ENCODE peak calls at places on chromosome 5, in seven cellular contexts. One of them, this sample, is unnamed.

GRCh38 chr5:139004374-139005307 is 129.5 kb upstream of the LRRTM2 start:
- DNase-seq in suprapubic skin: no peak
- DNase-seq in astrocyte of the spinal cord: no peak
- DNase-seq in HFF-Myc: no peak
- DNase-seq in mucosa of descending colon: no peak
- DNase-seq in adrenal gland: no peak
- DNase-seq in upper lobe of right lung: no peak
- DNase-seq in this sample: no peak

GRCh38 chr5:56166671-56167070 is 66.5 kb downstream of the ANKRD55 start:
- DNase-seq in suprapubic skin: no peak
- DNase-seq in astrocyte of the spinal cord: no peak
- DNase-seq in HFF-Myc: no peak
- DNase-seq in mucosa of descending colon: no peak
- DNase-seq in adrenal gland: no peak
- DNase-seq in upper lobe of right lung: no peak
- DNase-seq in this sample: no peak

GRCh38 chr5:23675456-23675855 is 168.0 kb downstream of the PRDM9 start:
- DNase-seq in suprapubic skin: no peak
- DNase-seq in astrocyte of the spinal cord: no peak
- DNase-seq in HFF-Myc: no peak
- DNase-seq in mucosa of descending colon: no peak
- DNase-seq in adrenal gland: no peak
- DNase-seq in upper lobe of right lung: no peak
- DNase-seq in this sample: no peak

GRCh38 chr5:66939094-66939493 is 257.5 kb downstream of the CD180 start:
- DNase-seq in suprapubic skin: no peak
- DNase-seq in astrocyte of the spinal cord: no peak
- DNase-seq in HFF-Myc: no peak
- DNase-seq in mucosa of descending colon: no peak
- DNase-seq in adrenal gland: no peak
- DNase-seq in upper lobe of right lung: no peak
- DNase-seq in this sample: no peak

GRCh38 chr5:80246995-80247729 is 8.7 kb downstream of the SERINC5 start:
- DNase-seq in suprapubic skin: no peak
- DNase-seq in astrocyte of the spinal cord: peak
- DNase-seq in HFF-Myc: no peak
- DNase-seq in mucosa of descending colon: peak
- DNase-seq in adrenal gland: peak
- DNase-seq in upper lobe of right lung: no peak
- DNase-seq in this sample: no peak

GRCh38 chr5:92939428-92939827 is 641.6 kb downstream of the NR2F1-AS1 start:
- DNase-seq in suprapubic skin: no peak
- DNase-seq in astrocyte of the spinal cord: no peak
- DNase-seq in HFF-Myc: no peak
- DNase-seq in mucosa of descending colon: no peak
- DNase-seq in adrenal gland: no peak
- DNase-seq in upper lobe of right lung: no peak
- DNase-seq in this sample: no peak

GRCh38 chr5:65102826-65103673 is 334.3 kb downstream of the CWC27 start:
- DNase-seq in suprapubic skin: peak
- DNase-seq in astrocyte of the spinal cord: peak
- DNase-seq in HFF-Myc: no peak
- DNase-seq in mucosa of descending colon: peak
- DNase-seq in adrenal gland: peak
- DNase-seq in upper lobe of right lung: peak
- DNase-seq in this sample: peak

GRCh38 chr5:174571662-174572397 is 152.6 kb upstream of the MSX2 start:
- DNase-seq in suprapubic skin: no peak
- DNase-seq in astrocyte of the spinal cord: peak
- DNase-seq in HFF-Myc: peak
- DNase-seq in mucosa of descending colon: peak
- DNase-seq in adrenal gland: peak
- DNase-seq in upper lobe of right lung: no peak
- DNase-seq in this sample: peak

GRCh38 chr5:111168608-111169007 is 55.6 kb upstream of the CAMK4 start:
- DNase-seq in suprapubic skin: no peak
- DNase-seq in astrocyte of the spinal cord: no peak
- DNase-seq in HFF-Myc: no peak
- DNase-seq in mucosa of descending colon: no peak
- DNase-seq in adrenal gland: no peak
- DNase-seq in upper lobe of right lung: no peak
- DNase-seq in this sample: no peak

GRCh38 chr5:151158287-151158661 is 695 bp upstream of the ANXA6 start:
- DNase-seq in suprapubic skin: no peak
- DNase-seq in astrocyte of the spinal cord: no peak
- DNase-seq in HFF-Myc: no peak
- DNase-seq in mucosa of descending colon: no peak
- DNase-seq in adrenal gland: peak
- DNase-seq in upper lobe of right lung: no peak
- DNase-seq in this sample: no peak

GRCh38 chr5:1817261-1818043 is 16.2 kb downstream of the NDUFS6 start:
- DNase-seq in suprapubic skin: peak
- DNase-seq in astrocyte of the spinal cord: no peak
- DNase-seq in HFF-Myc: no peak
- DNase-seq in mucosa of descending colon: no peak
- DNase-seq in adrenal gland: no peak
- DNase-seq in upper lobe of right lung: no peak
- DNase-seq in this sample: no peak

GRCh38 chr5:140151719-140152609 is 23.0 kb upstream of the CYSTM1 start:
- DNase-seq in suprapubic skin: no peak
- DNase-seq in astrocyte of the spinal cord: no peak
- DNase-seq in HFF-Myc: no peak
- DNase-seq in mucosa of descending colon: no peak
- DNase-seq in adrenal gland: no peak
- DNase-seq in upper lobe of right lung: no peak
- DNase-seq in this sample: no peak

GRCh38 chr5:80860934-80861613 is 99.1 kb upstream of the RASGRF2 start:
- DNase-seq in suprapubic skin: no peak
- DNase-seq in astrocyte of the spinal cord: peak
- DNase-seq in HFF-Myc: no peak
- DNase-seq in mucosa of descending colon: no peak
- DNase-seq in adrenal gland: no peak
- DNase-seq in upper lobe of right lung: no peak
- DNase-seq in this sample: no peak

GRCh38 chr5:417301-417700 is 25.7 kb upstream of the EXOC3 start:
- DNase-seq in suprapubic skin: no peak
- DNase-seq in astrocyte of the spinal cord: no peak
- DNase-seq in HFF-Myc: no peak
- DNase-seq in mucosa of descending colon: no peak
- DNase-seq in adrenal gland: no peak
- DNase-seq in upper lobe of right lung: peak
- DNase-seq in this sample: no peak

GRCh38 chr5:39652036-39652435 is 227.3 kb upstream of the DAB2 start:
- DNase-seq in suprapubic skin: no peak
- DNase-seq in astrocyte of the spinal cord: no peak
- DNase-seq in HFF-Myc: no peak
- DNase-seq in mucosa of descending colon: no peak
- DNase-seq in adrenal gland: no peak
- DNase-seq in upper lobe of right lung: no peak
- DNase-seq in this sample: no peak

GRCh38 chr5:95643152-95643551 is 3.4 kb upstream of the RFESD start:
- DNase-seq in suprapubic skin: no peak
- DNase-seq in astrocyte of the spinal cord: no peak
- DNase-seq in HFF-Myc: no peak
- DNase-seq in mucosa of descending colon: no peak
- DNase-seq in adrenal gland: no peak
- DNase-seq in upper lobe of right lung: no peak
- DNase-seq in this sample: no peak

GRCh38 chr5:151288180-151288579 is 15.4 kb downstream of the SLC36A3 start:
- DNase-seq in suprapubic skin: no peak
- DNase-seq in astrocyte of the spinal cord: no peak
- DNase-seq in HFF-Myc: no peak
- DNase-seq in mucosa of descending colon: no peak
- DNase-seq in adrenal gland: no peak
- DNase-seq in upper lobe of right lung: no peak
- DNase-seq in this sample: no peak

GRCh38 chr5:32683125-32683524 is 28.0 kb upstream of the NPR3 start:
- DNase-seq in suprapubic skin: no peak
- DNase-seq in astrocyte of the spinal cord: no peak
- DNase-seq in HFF-Myc: no peak
- DNase-seq in mucosa of descending colon: no peak
- DNase-seq in adrenal gland: no peak
- DNase-seq in upper lobe of right lung: no peak
- DNase-seq in this sample: no peak

GRCh38 chr5:107248065-107248695 is 422.6 kb downstream of the EFNA5 start:
- DNase-seq in suprapubic skin: no peak
- DNase-seq in astrocyte of the spinal cord: peak
- DNase-seq in HFF-Myc: peak
- DNase-seq in mucosa of descending colon: peak
- DNase-seq in adrenal gland: peak
- DNase-seq in upper lobe of right lung: no peak
- DNase-seq in this sample: peak

GRCh38 chr5:175746851-175747250 is 89.0 kb downstream of the HRH2 start:
- DNase-seq in suprapubic skin: no peak
- DNase-seq in astrocyte of the spinal cord: no peak
- DNase-seq in HFF-Myc: no peak
- DNase-seq in mucosa of descending colon: no peak
- DNase-seq in adrenal gland: no peak
- DNase-seq in upper lobe of right lung: no peak
- DNase-seq in this sample: no peak

GRCh38 chr5:151121652-151122051 is 35.9 kb downstream of the ANXA6 start:
- DNase-seq in suprapubic skin: no peak
- DNase-seq in astrocyte of the spinal cord: no peak
- DNase-seq in HFF-Myc: no peak
- DNase-seq in mucosa of descending colon: no peak
- DNase-seq in adrenal gland: no peak
- DNase-seq in upper lobe of right lung: no peak
- DNase-seq in this sample: no peak

GRCh38 chr5:173456751-173457171 is 128.5 kb upstream of the STC2 start:
- DNase-seq in suprapubic skin: no peak
- DNase-seq in astrocyte of the spinal cord: peak
- DNase-seq in HFF-Myc: no peak
- DNase-seq in mucosa of descending colon: no peak
- DNase-seq in adrenal gland: no peak
- DNase-seq in upper lobe of right lung: no peak
- DNase-seq in this sample: no peak

GRCh38 chr5:132546108-132546507 is 2.8 kb upstream of the IL5 start:
- DNase-seq in suprapubic skin: no peak
- DNase-seq in astrocyte of the spinal cord: no peak
- DNase-seq in HFF-Myc: no peak
- DNase-seq in mucosa of descending colon: no peak
- DNase-seq in adrenal gland: no peak
- DNase-seq in upper lobe of right lung: no peak
- DNase-seq in this sample: no peak

GRCh38 chr5:143659614-143660238 is 152.2 kb upstream of the HMHB1 start:
- DNase-seq in suprapubic skin: no peak
- DNase-seq in astrocyte of the spinal cord: no peak
- DNase-seq in HFF-Myc: no peak
- DNase-seq in mucosa of descending colon: no peak
- DNase-seq in adrenal gland: no peak
- DNase-seq in upper lobe of right lung: no peak
- DNase-seq in this sample: no peak

GRCh38 chr5:172591636-172592035 is 49.4 kb upstream of the NEURL1B start:
- DNase-seq in suprapubic skin: no peak
- DNase-seq in astrocyte of the spinal cord: no peak
- DNase-seq in HFF-Myc: no peak
- DNase-seq in mucosa of descending colon: no peak
- DNase-seq in adrenal gland: no peak
- DNase-seq in upper lobe of right lung: no peak
- DNase-seq in this sample: no peak

GRCh38 chr5:52787600-52788504 is at the start of the genes ITGA1 and PELO:
- DNase-seq in suprapubic skin: peak
- DNase-seq in astrocyte of the spinal cord: peak
- DNase-seq in HFF-Myc: no peak
- DNase-seq in mucosa of descending colon: peak
- DNase-seq in adrenal gland: peak
- DNase-seq in upper lobe of right lung: peak
- DNase-seq in this sample: peak
- TF ChIP-seq CTCF in suprapubic skin: no peak
- TF ChIP-seq CTCF in astrocyte of the spinal cord: peak
- TF ChIP-seq CTCF in HFF-Myc: peak
- TF ChIP-seq CTCF in mucosa of descending colon: no peak
- TF ChIP-seq CTCF in adrenal gland: peak
- TF ChIP-seq CTCF in upper lobe of right lung: peak
- TF ChIP-seq CTCF in this sample: no peak

GRCh38 chr5:103036601-103037000 is 83.3 kb downstream of the GIN1 start:
- DNase-seq in suprapubic skin: no peak
- DNase-seq in astrocyte of the spinal cord: no peak
- DNase-seq in HFF-Myc: no peak
- DNase-seq in mucosa of descending colon: no peak
- DNase-seq in adrenal gland: no peak
- DNase-seq in upper lobe of right lung: no peak
- DNase-seq in this sample: no peak

GRCh38 chr5:103041071-103041676 is 78.8 kb downstream of the GIN1 start:
- DNase-seq in suprapubic skin: no peak
- DNase-seq in astrocyte of the spinal cord: peak
- DNase-seq in HFF-Myc: peak
- DNase-seq in mucosa of descending colon: no peak
- DNase-seq in adrenal gland: no peak
- DNase-seq in upper lobe of right lung: no peak
- DNase-seq in this sample: no peak

GRCh38 chr5:103034662-103035392 is 85.1 kb downstream of the GIN1 start:
- DNase-seq in suprapubic skin: no peak
- DNase-seq in astrocyte of the spinal cord: no peak
- DNase-seq in HFF-Myc: no peak
- DNase-seq in mucosa of descending colon: no peak
- DNase-seq in adrenal gland: no peak
- DNase-seq in upper lobe of right lung: peak
- DNase-seq in this sample: no peak

GRCh38 chr5:103035701-103036100 is 84.2 kb downstream of the GIN1 start:
- DNase-seq in suprapubic skin: no peak
- DNase-seq in astrocyte of the spinal cord: no peak
- DNase-seq in HFF-Myc: no peak
- DNase-seq in mucosa of descending colon: no peak
- DNase-seq in adrenal gland: no peak
- DNase-seq in upper lobe of right lung: no peak
- DNase-seq in this sample: no peak

GRCh38 chr5:103037673-103038455 is 82.1 kb downstream of the GIN1 start:
- DNase-seq in suprapubic skin: no peak
- DNase-seq in astrocyte of the spinal cord: no peak
- DNase-seq in HFF-Myc: no peak
- DNase-seq in mucosa of descending colon: no peak
- DNase-seq in adrenal gland: no peak
- DNase-seq in upper lobe of right lung: no peak
- DNase-seq in this sample: no peak
- TF ChIP-seq CTCF in suprapubic skin: no peak
- TF ChIP-seq CTCF in astrocyte of the spinal cord: no peak
- TF ChIP-seq CTCF in HFF-Myc: no peak
- TF ChIP-seq CTCF in mucosa of descending colon: no peak
- TF ChIP-seq CTCF in adrenal gland: no peak
- TF ChIP-seq CTCF in upper lobe of right lung: no peak
- TF ChIP-seq CTCF in this sample: no peak

GRCh38 chr5:103464801-103465484 is 97.6 kb downstream of the NUDT12 start:
- DNase-seq in suprapubic skin: no peak
- DNase-seq in astrocyte of the spinal cord: no peak
- DNase-seq in HFF-Myc: no peak
- DNase-seq in mucosa of descending colon: no peak
- DNase-seq in adrenal gland: no peak
- DNase-seq in upper lobe of right lung: no peak
- DNase-seq in this sample: no peak
- TF ChIP-seq CTCF in suprapubic skin: no peak
- TF ChIP-seq CTCF in astrocyte of the spinal cord: peak
- TF ChIP-seq CTCF in HFF-Myc: no peak
- TF ChIP-seq CTCF in mucosa of descending colon: no peak
- TF ChIP-seq CTCF in adrenal gland: no peak
- TF ChIP-seq CTCF in upper lobe of right lung: no peak
- TF ChIP-seq CTCF in this sample: no peak

DNA sequence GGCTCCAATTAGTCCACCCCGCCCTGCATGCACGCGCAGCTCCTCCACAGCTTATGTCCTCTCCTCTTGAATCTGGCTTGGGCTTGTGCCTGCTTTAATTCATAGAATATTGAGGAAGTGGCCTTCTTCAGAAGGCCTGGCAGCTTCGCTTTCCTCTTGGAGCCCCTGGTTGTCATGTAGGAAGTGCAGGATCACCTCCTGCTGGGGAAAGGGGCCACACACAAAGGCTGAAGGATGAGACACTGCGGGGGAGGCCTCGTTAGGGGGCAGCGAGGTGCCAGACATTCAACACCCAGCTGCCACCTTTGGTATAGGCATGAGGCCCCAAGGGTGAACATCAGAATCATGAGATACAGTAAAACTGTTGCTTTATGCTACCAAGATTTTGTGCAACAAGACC is 2.7 kb upstream of the CNOT6 start:
- DNase-seq in suprapubic skin: no peak
- DNase-seq in astrocyte of the spinal cord: no peak
- DNase-seq in HFF-Myc: no peak
- DNase-seq in mucosa of descending colon: no peak
- DNase-seq in adrenal gland: no peak
- DNase-seq in upper lobe of right lung: peak
- DNase-seq in this sample: peak
- TF ChIP-seq CTCF in suprapubic skin: no peak
- TF ChIP-seq CTCF in astrocyte of the spinal cord: no peak
- TF ChIP-seq CTCF in HFF-Myc: no peak
- TF ChIP-seq CTCF in mucosa of descending colon: no peak
- TF ChIP-seq CTCF in adrenal gland: no peak
- TF ChIP-seq CTCF in upper lobe of right lung: no peak
- TF ChIP-seq CTCF in this sample: no peak

This sample was measured in lower leg skin.